ENCODE peak calls at places on chromosomes 13 and 19, in nine cellular contexts. Q is GM06990, K is GM23248, M is heart left ventricle, L is cardiac muscle cell, P is AG10803, A is heart right ventricle, X is IMR-90, Y is mesendoderm. I is an unnamed sample.

GRCh38 chr19:8209111-8209964 is at the start of gene CERS4:
- DNase-seq in L (peak; percentile 75), K (peak; percentile 32), P (no peak), Q (peak; percentile 86), M (peak; percentile 90), A (peak; percentile 79), X (peak; percentile 20), Y (peak; percentile 95), I (no peak)

GRCh38 chr19:30130356-30131122 is 188.5 kb downstream of the URI1 start:
- DNase-seq in M (no peak), Q (no peak), L (no peak), Y (no peak), P (no peak), A (no peak), X (no peak), K (no peak), I (no peak)

GRCh38 chr13:98987275-98987674 is 9.4 kb upstream of the DOCK9 start:
- DNase-seq in M (no peak), Q (no peak), P (no peak), X (no peak), L (no peak), Y (no peak), K (no peak), A (no peak), I (no peak)

GRCh38 chr13:30735025-30735967 is at the start of gene ALOX5AP:
- DNase-seq in X (no peak), K (no peak), A (no peak), P (no peak), M (no peak), L (no peak), Y (no peak), Q (peak; percentile 60), I (no peak)

GRCh38 chr19:11422163-11423068 is 3.3 kb upstream of the RGL3 start:
- DNase-seq in L (peak; percentile 73), A (peak; percentile 79), Y (peak; percentile 96), M (peak; percentile 92), X (no peak), K (peak; percentile 74), Q (peak; percentile 88), P (peak; percentile 37), I (peak; percentile 21)

GRCh38 chr13:32200741-32201140 is 114.4 kb downstream of the ZAR1L start:
- DNase-seq in K (no peak), X (no peak), L (peak; percentile 8), Y (no peak), P (peak; percentile 29), A (no peak), Q (no peak), M (no peak), I (no peak)

GRCh38 chr19:28966737-28967401 is 246.1 kb downstream of the UQCRFS1 start:
- DNase-seq in X (no peak), Y (no peak), Q (no peak), L (peak; percentile 21), P (peak; percentile 75), K (peak; percentile 40), M (no peak), A (no peak), I (peak; percentile 28)

GRCh38 chr13:19601749-19602725 is 31.4 kb upstream of the MPHOSPH8 start:
- DNase-seq in L (peak; percentile 65), X (peak; percentile 27), P (peak; percentile 27), K (peak; percentile 74), Q (peak; percentile 84), M (peak; percentile 70), A (no peak), Y (peak; percentile 71), I (no peak)

GRCh38 chr19:10269333-10270179 is 1.4 kb upstream of the ICAM1 start:
- DNase-seq in L (peak; percentile 88), Q (peak; percentile 90), M (peak; percentile 94), A (peak; percentile 91), Y (peak; percentile 77), P (peak; percentile 62), K (peak; percentile 87), X (peak; percentile 65), I (no peak)
- H3K4me3 ChIP-seq in L (peak overlapping the region; percentile 25), Q (peak overlapping the region; percentile 93), M (peak overlapping the region; percentile 63), A (peak overlapping the region; percentile 12), Y (no peak overlapping the region), P (no peak overlapping the region), K (peak overlapping the region; percentile 58), X (no peak overlapping the region), I (peak overlapping the region; percentile 43)

GRCh38 chr13:93226065-93226622 is 463 bp upstream of the GPC6 start:
- DNase-seq in K (no peak), Y (peak; percentile 67), M (no peak), Q (no peak), A (no peak), P (no peak), X (no peak), L (no peak), I (peak; percentile 23)
- H3K4me3 ChIP-seq in K (peak overlapping the region; percentile 83), Y (peak overlapping the region; percentile 13), M (peak overlapping the region; percentile 56), Q (no peak overlapping the region), A (no peak overlapping the region), P (peak overlapping the region; percentile 76), X (peak overlapping the region; percentile 50), L (peak overlapping the region; percentile 84), I (peak overlapping the region; percentile 76)

GRCh38 chr13:50130686-50131051 is 115.4 kb downstream of the KCNRG start:
- DNase-seq in X (peak; percentile 47), L (peak; percentile 52), M (peak; percentile 65), P (peak; percentile 58), Y (no peak), Q (peak; percentile 58), A (peak; percentile 36), K (peak; percentile 79), I (no peak)
- H3K4me3 ChIP-seq in X (peak overlapping the region; percentile 41), L (no peak overlapping the region), M (peak overlapping the region; percentile 60), P (peak overlapping the region; percentile 62), Y (no peak overlapping the region), Q (peak overlapping the region; percentile 52), A (peak overlapping the region; percentile 55), K (peak overlapping the region; percentile 68), I (peak overlapping the region; percentile 26)

DNA sequence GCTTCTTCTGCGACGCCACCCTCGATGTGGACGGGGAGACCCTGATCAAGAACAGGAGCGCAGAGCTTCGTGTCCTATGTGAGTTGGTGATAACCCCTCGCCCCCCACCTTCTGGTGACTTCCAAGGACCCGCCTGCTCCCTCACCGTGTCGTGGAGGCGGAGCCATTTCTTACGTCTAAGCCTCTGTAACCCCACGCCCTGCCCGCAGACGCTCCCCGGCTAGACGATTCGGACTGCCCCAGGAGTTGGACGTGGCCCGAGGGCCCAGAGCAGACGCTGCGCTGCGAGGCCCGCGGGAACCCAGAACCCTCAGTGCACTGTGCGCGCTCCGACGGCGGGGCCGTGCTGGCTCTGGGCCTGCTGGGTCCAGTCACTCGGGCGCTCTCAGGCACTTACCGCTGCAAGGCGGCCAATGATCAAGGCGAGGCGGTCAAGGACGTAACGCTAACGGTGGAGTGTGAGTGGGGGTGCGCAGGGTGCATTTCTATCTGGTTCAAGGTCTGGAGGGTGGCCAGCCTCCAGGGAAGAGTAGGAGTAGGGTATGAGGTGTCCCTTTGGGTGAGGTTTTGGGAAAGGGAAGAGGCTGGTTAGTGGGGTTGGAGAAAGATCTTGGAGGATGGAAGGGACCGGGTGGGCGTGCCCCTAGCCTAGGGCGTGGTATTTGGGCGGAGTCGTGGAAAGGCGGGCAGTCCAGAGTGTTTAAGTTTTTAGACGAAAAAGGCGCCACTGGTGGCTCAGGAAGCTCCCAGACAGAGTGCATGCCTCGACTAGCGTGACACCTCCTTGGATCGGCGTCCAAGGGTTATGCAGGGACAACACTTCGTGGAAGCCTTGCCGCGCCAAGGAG is 3.3 kb downstream of the ICAM5 start:
- DNase-seq in Q (no peak), P (no peak), M (no peak), L (no peak), K (peak; percentile 29), X (no peak), Y (peak; percentile 44), A (no peak), I (no peak)
- H3K4me3 ChIP-seq in Q (peak overlapping the region; percentile 44), P (peak overlapping the region; percentile 44), M (peak overlapping the region; percentile 30), L (peak overlapping the region; percentile 50), K (peak overlapping the region; percentile 72), X (peak overlapping the region; percentile 25), Y (no peak overlapping the region), A (peak overlapping the region; percentile 24), I (peak overlapping the region; percentile 26)